ENCODE peak calls at places on chromosomes 5 and 9, in four cellular contexts. T, C, I and X are unnamed samples.

GRCh38 chr9:133184971-133185370 is 21.3 kb upstream of the GBGT1 start:
- DNase-seq in I (no peak), C (peak; percentile 54), T (peak; percentile 31), X (peak; percentile 62)

GRCh38 chr9:82489579-82489915 is 501.0 kb downstream of the SPATA31D1 start:
- DNase-seq in I (no peak), T (no peak), C (no peak), X (peak; percentile 17)

GRCh38 chr9:113580041-113580953 is 116.8 kb downstream of the RGS3 start:
- DNase-seq in C (peak; percentile 96), I (no peak), T (peak; percentile 96), X (peak; percentile 79)

GRCh38 chr5:56757077-56757476 is 58.3 kb upstream of the MAP3K1 start:
- DNase-seq in T (no peak), C (no peak), I (no peak), X (peak; percentile 47)

GRCh38 chr5:160697281-160697680 is 154.7 kb downstream of the ATP10B start:
- DNase-seq in I (no peak), C (no peak), T (no peak), X (no peak)

GRCh38 chr5:108437425-108437824 is 55.5 kb upstream of the FBXL17 start:
- DNase-seq in I (no peak), C (no peak), T (no peak), X (no peak)

GRCh38 chr5:143554194-143554717 is 150.8 kb upstream of the NR3C1 start:
- DNase-seq in I (no peak), C (no peak), T (no peak), X (peak; percentile 99)

GRCh38 chr5:113122053-113122452 is 145.5 kb downstream of the DCP2 start:
- DNase-seq in I (no peak), C (peak; percentile 26), T (no peak), X (peak; percentile 98)

GRCh38 chr9:81103597-81104471 is 585.5 kb downstream of the TLE1 start:
- DNase-seq in C (no peak), I (no peak), T (no peak), X (no peak)

GRCh38 chr5:33257807-33258491 is 182.8 kb upstream of the TARS1 start:
- DNase-seq in C (no peak), T (no peak), I (no peak), X (peak; percentile 73)

GRCh38 chr5:181173420-181174342 is 26.3 kb downstream of the OR2V2 start:
- DNase-seq in I (no peak), T (no peak), C (peak; percentile 31), X (peak; percentile 77)

GRCh38 chr9:98867109-98867433 is 59.6 kb downstream of the GALNT12 start:
- DNase-seq in I (no peak), T (no peak), C (no peak), X (no peak)

GRCh38 chr9:38037981-38038306 is 31.1 kb downstream of the SHB start:
- DNase-seq in C (no peak), I (no peak), T (no peak), X (no peak)

GRCh38 chr5:14440598-14441401 is 140.8 kb upstream of the OTULINL start:
- DNase-seq in T (no peak), C (peak; percentile 64), I (no peak), X (peak; percentile 62)

GRCh38 chr9:21081999-21082398 is 4.3 kb upstream of the IFNB1 start:
- DNase-seq in T (no peak), I (no peak), C (no peak), X (no peak)

GRCh38 chr5:142925795-142926194 is 155.6 kb downstream of the ARHGAP26 start:
- DNase-seq in C (peak; percentile 48), T (peak; percentile 47), I (no peak), X (peak; percentile 93)

GRCh38 chr9:95459867-95460626 is 56.7 kb downstream of the PTCH1 start:
- DNase-seq in T (no peak), I (no peak), C (no peak), X (no peak)

GRCh38 chr5:127757576-127757975 is 54.4 kb downstream of the CCDC192 start:
- DNase-seq in I (no peak), T (peak; percentile 43), C (peak; percentile 46), X (peak; percentile 67)

GRCh38 chr5:80220268-80220897 is 35.5 kb downstream of the SERINC5 start:
- DNase-seq in I (no peak), C (no peak), T (no peak), X (no peak)

GRCh38 chr5:177419045-177419444 is 7.4 kb upstream of the GRK6 start:
- DNase-seq in T (no peak), C (no peak), I (no peak), X (peak; percentile 26)

GRCh38 chr5:84343171-84343570 is 41.5 kb downstream of the EDIL3 start:
- DNase-seq in T (no peak), C (no peak), I (no peak), X (no peak)

GRCh38 chr5:140131967-140132409 is 6.3 kb downstream of the IGIP start:
- DNase-seq in T (peak; percentile 33), I (no peak), C (peak; percentile 54), X (peak; percentile 96)

GRCh38 chr9:124415102-124415851 is at the start of gene PSMB7:
- DNase-seq in C (peak; percentile 98), I (peak; percentile 88), T (peak; percentile 93), X (peak; percentile 92)

GRCh38 chr5:124891179-124891578 is 144.7 kb upstream of the ZNF608 start:
- DNase-seq in C (no peak), I (no peak), T (no peak), X (no peak)

GRCh38 chr9:71243951-71244350 is 122.5 kb upstream of the TRPM3 start:
- DNase-seq in I (no peak), C (no peak), T (no peak), X (no peak)

GRCh38 chr5:72467987-72468386 is 39.2 kb downstream of the ZNF366 start:
- DNase-seq in T (no peak), I (no peak), C (no peak), X (peak; percentile 83)

GRCh38 chr5:31581498-31582099 is 49.5 kb downstream of the C5orf22 start:
- DNase-seq in T (no peak), C (no peak), I (no peak), X (peak; percentile 47)

GRCh38 chr5:134225780-134226440 is at the start of gene PPP2CA:
- DNase-seq in I (peak; percentile 99), C (peak; percentile 98), T (peak; percentile 98), X (peak; percentile 98)

GRCh38 chr9:109314011-109314531 is 6.8 kb downstream of the EPB41L4B start:
- DNase-seq in C (peak; percentile 45), T (no peak), I (no peak), X (peak; percentile 12)

GRCh38 chr5:16669776-16670175 is 53.0 kb upstream of the RETREG1 start:
- DNase-seq in C (no peak), T (no peak), I (no peak), X (no peak)

GRCh38 chr9:127966416-127967150 is 14.2 kb downstream of the EEIG1 start:
- DNase-seq in C (peak; percentile 81), T (peak; percentile 67), I (no peak), X (no peak)

GRCh38 chr9:106953166-106953565 is 90.2 kb downstream of the ZNF462 start:
- DNase-seq in I (no peak), C (no peak), T (no peak), X (peak; percentile 12)

GRCh38 chr9:92764988-92765936 is 629 bp upstream of the BICD2 start:
- DNase-seq in C (peak; percentile 98), I (peak; percentile 98), T (peak; percentile 98), X (peak; percentile 84)
- TF ChIP-seq CTCF in C (peak; percentile 93), I (peak; percentile 99), T (peak; percentile 94), X (peak; percentile 90)

GRCh38 chr5:126519637-126520592 is 75.1 kb downstream of the ALDH7A1 start:
- DNase-seq in C (peak; percentile 21), T (peak; percentile 39), I (no peak), X (no peak)

GRCh38 chr5:126515337-126515736 is 79.7 kb downstream of the ALDH7A1 start:
- DNase-seq in C (no peak), T (no peak), I (no peak), X (no peak)

GRCh38 chr5:126514159-126515141 is 80.6 kb downstream of the ALDH7A1 start:
- DNase-seq in C (no peak), I (no peak), T (no peak), X (no peak)

GRCh38 chr5:126516133-126516532 is 78.9 kb downstream of the ALDH7A1 start:
- DNase-seq in C (no peak), T (no peak), I (no peak), X (peak; percentile 64)

GRCh38 chr5:126516852-126517251 is 78.2 kb downstream of the ALDH7A1 start:
- DNase-seq in I (no peak), T (no peak), C (no peak), X (no peak)
- TF ChIP-seq CTCF in I (no peak), T (no peak), C (no peak), X (no peak)

GRCh38 chr5:115944501-115944900 is 17.8 kb upstream of the LVRN start:
- DNase-seq in C (no peak), I (no peak), T (no peak), X (no peak)

GRCh38 chr5:115946655-115947054 is 15.6 kb upstream of the LVRN start:
- DNase-seq in C (no peak), I (no peak), T (no peak), X (peak; percentile 67)

GRCh38 chr5:115949096-115949495 is 13.2 kb upstream of the LVRN start:
- DNase-seq in C (no peak), T (no peak), I (no peak), X (no peak)

GRCh38 chr5:115948013-115948605 is 14.2 kb upstream of the LVRN start:
- DNase-seq in T (no peak), I (no peak), C (no peak), X (no peak)

GRCh38 chr5:115947260-115947659 is 15.0 kb upstream of the LVRN start:
- DNase-seq in C (no peak), T (no peak), I (no peak), X (peak; percentile 17)
- TF ChIP-seq CTCF in C (no peak), T (no peak), I (no peak), X (no peak)

GRCh38 chr9:34521406-34522045 is 1.3 kb downstream of the ENHO start:
- DNase-seq in T (no peak), I (no peak), C (no peak), X (no peak)
- TF ChIP-seq CTCF in T (no peak), I (no peak), C (no peak), X (no peak)

GRCh38 chr9:131395745-131396479 is 2.0 kb downstream of the PRRC2B start:
- DNase-seq in C (no peak), T (no peak), I (no peak), X (peak; percentile 70)

GRCh38 chr9:131394464-131395026 is 659 bp downstream of the PRRC2B start:
- DNase-seq in C (peak; percentile 61), T (no peak), I (peak; percentile 35), X (no peak)

GRCh38 chr9:131395027-131395744 is 1.3 kb downstream of the PRRC2B start:
- DNase-seq in I (no peak), T (peak; percentile 76), C (peak; percentile 71), X (peak; percentile 70)

GRCh38 chr9:131391504-131391903 is 2.4 kb upstream of the PRRC2B start:
- DNase-seq in T (no peak), I (no peak), C (no peak), X (no peak)

GRCh38 chr9:131393622-131394463 is at the start of gene PRRC2B:
- DNase-seq in C (peak; percentile 88), T (peak; percentile 83), I (peak; percentile 91), X (peak; percentile 38)
- TF ChIP-seq CTCF in C (no peak), T (peak; percentile 71), I (peak; percentile 68), X (peak; percentile 38)